ENCODE peak calls at places on chromosomes 1 and 21, in ten cellular contexts. K is HCT116, M is GM23248, A is PC-9, B is PC-3, N is GM23338, G is OCI-LY7, P is SK-N-SH, U is hepatocyte, D is MM.1S. Q is an unnamed sample. For H3K9me2, the result is how much of the 10 kb centered on the place peaks cover.

GRCh38 chr1:65075123-65075976 is 72.7 kb upstream of the AK4 start:
- DNase-seq in K (peak), M (peak), A (peak), B (peak), N (peak), G (peak), P (peak), U (peak), D (peak), Q (peak)

GRCh38 chr1:10415211-10415930 is 14.9 kb upstream of the CENPS start:
- DNase-seq in K (no peak), M (peak), A (peak), B (peak), N (peak), G (no peak), P (no peak), U (no peak), D (no peak), Q (peak)

GRCh38 chr1:200867018-200867811 is 5.6 kb upstream of the GPR25 start:
- DNase-seq in K (no peak), M (no peak), A (no peak), B (no peak), N (no peak), G (no peak), P (no peak), U (no peak), D (peak), Q (no peak)

GRCh38 chr1:161052899-161053298 is 7.1 kb upstream of the USF1 start:
- DNase-seq in K (no peak), M (peak), A (no peak), B (no peak), N (no peak), G (no peak), P (no peak), U (no peak), D (no peak), Q (no peak)

GRCh38 chr1:104671684-104672353 is 922.1 kb downstream of the AMY1C start:
- DNase-seq in K (no peak), M (no peak), A (no peak), B (no peak), N (no peak), G (no peak), P (no peak), U (peak), D (no peak), Q (no peak)

GRCh38 chr1:33762099-33762830 is 101.6 kb upstream of the HMGB4 start:
- DNase-seq in K (no peak), M (peak), A (no peak), B (no peak), N (no peak), G (no peak), P (no peak), U (no peak), D (no peak), Q (no peak)

GRCh38 chr1:86137458-86137857 is 19.1 kb downstream of the COL24A1 start:
- DNase-seq in K (no peak), M (peak), A (no peak), B (no peak), N (no peak), G (no peak), P (no peak), U (no peak), D (peak), Q (no peak)

GRCh38 chr1:119040489-119040888 is 52.3 kb upstream of the TBX15 start:
- DNase-seq in K (no peak), M (peak), A (no peak), B (no peak), N (no peak), G (no peak), P (no peak), U (no peak), D (no peak), Q (no peak)

GRCh38 chr1:19113362-19114092 is 96.5 kb downstream of the UBR4 start:
- DNase-seq in K (peak), M (peak), A (peak), B (peak), N (peak), G (peak), P (peak), U (peak), D (peak), Q (peak)

GRCh38 chr1:186605762-186606350 is 74.4 kb downstream of the PTGS2 start:
- DNase-seq in K (peak), M (peak), A (peak), B (peak), N (peak), G (peak), P (peak), U (peak), D (peak), Q (peak)

GRCh38 chr1:159889821-159890252 is 10.1 kb downstream of the CFAP45 start:
- DNase-seq in K (no peak), M (peak), A (no peak), B (peak), N (no peak), G (peak), P (peak), U (no peak), D (peak), Q (peak)

GRCh38 chr1:219432191-219432606 is 180.7 kb downstream of the ZC3H11B start:
- DNase-seq in K (no peak), M (no peak), A (no peak), B (peak), N (peak), G (no peak), P (no peak), U (no peak), D (no peak), Q (no peak)

GRCh38 chr21:29697555-29698193 is 242.1 kb downstream of the GRIK1 start:
- DNase-seq in K (no peak), M (peak), A (no peak), B (no peak), N (no peak), G (peak), P (no peak), U (no peak), D (no peak), Q (no peak)

GRCh38 chr1:10704383-10704882 is 92.0 kb downstream of the CASZ1 start:
- DNase-seq in K (no peak), M (no peak), A (no peak), B (no peak), N (peak), G (no peak), P (no peak), U (peak), D (no peak), Q (no peak)

GRCh38 chr1:12709696-12710095 is 6.2 kb upstream of the AADACL3 start:
- DNase-seq in K (no peak), M (peak), A (no peak), B (no peak), N (no peak), G (no peak), P (no peak), U (no peak), D (no peak), Q (no peak)

GRCh38 chr1:25672763-25673409 is 56.3 kb downstream of the MAN1C1 start:
- DNase-seq in K (no peak), M (no peak), A (no peak), B (peak), N (no peak), G (no peak), P (no peak), U (no peak), D (no peak), Q (no peak)

GRCh38 chr1:80535446-80535845 is 1265.3 kb upstream of the ADGRL2 start:
- DNase-seq in K (no peak), M (no peak), A (no peak), B (no peak), N (peak), G (no peak), P (no peak), U (no peak), D (no peak), Q (no peak)

GRCh38 chr1:168112673-168113305 is 23.9 kb downstream of the GPR161 start:
- DNase-seq in K (no peak), M (peak), A (peak), B (peak), N (no peak), G (no peak), P (no peak), U (peak), D (peak), Q (no peak)

GRCh38 chr1:12594966-12595838 is 22.8 kb downstream of the DHRS3 start:
- DNase-seq in K (no peak), M (peak), A (peak), B (peak), N (peak), G (no peak), P (peak), U (peak), D (no peak), Q (no peak)

GRCh38 chr1:33943978-33944377 is 80.1 kb downstream of the HMGB4 start:
- DNase-seq in K (no peak), M (peak), A (no peak), B (peak), N (no peak), G (no peak), P (no peak), U (peak), D (no peak), Q (no peak)

GRCh38 chr1:212221801-212222200 is 63.4 kb upstream of the PPP2R5A start:
- DNase-seq in K (no peak), M (no peak), A (no peak), B (no peak), N (no peak), G (no peak), P (no peak), U (no peak), D (no peak), Q (no peak)

GRCh38 chr1:216688127-216688657 is 35.0 kb downstream of the ESRRG start:
- DNase-seq in K (no peak), M (no peak), A (no peak), B (no peak), N (no peak), G (no peak), P (peak), U (no peak), D (no peak), Q (no peak)

GRCh38 chr21:41290106-41290799 is 26.3 kb upstream of the FAM3B start:
- DNase-seq in K (no peak), M (peak), A (no peak), B (no peak), N (peak), G (no peak), P (no peak), U (no peak), D (no peak), Q (no peak)

GRCh38 chr1:177088974-177089373 is 75.5 kb downstream of the ASTN1 start:
- DNase-seq in K (no peak), M (no peak), A (no peak), B (peak), N (no peak), G (no peak), P (no peak), U (no peak), D (no peak), Q (no peak)

GRCh38 chr1:228794810-228795209 is 59.5 kb downstream of the RHOU start:
- DNase-seq in K (no peak), M (no peak), A (no peak), B (no peak), N (no peak), G (no peak), P (no peak), U (no peak), D (no peak), Q (no peak)

GRCh38 chr1:63189677-63190076 is 132.7 kb upstream of the FOXD3 start:
- DNase-seq in K (peak), M (no peak), A (no peak), B (no peak), N (peak), G (no peak), P (peak), U (no peak), D (no peak), Q (peak)

GRCh38 chr21:45741691-45742090 is 98.2 kb downstream of the PCBP3 start:
- DNase-seq in K (no peak), M (no peak), A (no peak), B (no peak), N (no peak), G (no peak), P (no peak), U (no peak), D (no peak), Q (no peak)

GRCh38 chr1:74375376-74375775 is 137.0 kb downstream of the LRRC53 start:
- DNase-seq in K (no peak), M (no peak), A (no peak), B (no peak), N (no peak), G (no peak), P (no peak), U (no peak), D (no peak), Q (no peak)

GRCh38 chr1:113247355-113247754 is 143.0 kb upstream of the MAGI3 start:
- DNase-seq in K (no peak), M (no peak), A (peak), B (peak), N (no peak), G (no peak), P (no peak), U (no peak), D (no peak), Q (no peak)

GRCh38 chr21:36753556-36753955 is 54.6 kb downstream of the SIM2 start:
- DNase-seq in K (no peak), M (peak), A (no peak), B (peak), N (no peak), G (no peak), P (no peak), U (no peak), D (no peak), Q (no peak)

GRCh38 chr1:245500546-245500945 is 345.8 kb downstream of the KIF26B start:
- DNase-seq in K (no peak), M (peak), A (no peak), B (peak), N (peak), G (no peak), P (no peak), U (no peak), D (no peak), Q (peak)

GRCh38 chr1:97094257-97094972 is 372.8 kb downstream of the PTBP2 start:
- DNase-seq in K (no peak), M (peak), A (peak), B (peak), N (no peak), G (no peak), P (no peak), U (no peak), D (no peak), Q (no peak)

GRCh38 chr1:230268371-230269170 is 157.6 kb downstream of the PGBD5 start:
- DNase-seq in K (peak), M (peak), A (peak), B (peak), N (peak), G (no peak), P (peak), U (peak), D (peak), Q (no peak)

GRCh38 chr1:201252833-201253810 is 30.2 kb upstream of the PKP1 start:
- DNase-seq in K (no peak), M (no peak), A (no peak), B (no peak), N (no peak), G (no peak), P (no peak), U (no peak), D (peak), Q (no peak)

GRCh38 chr1:203701606-203702005 is 63.4 kb upstream of the LAX1 start:
- DNase-seq in K (no peak), M (no peak), A (no peak), B (peak), N (no peak), G (no peak), P (no peak), U (no peak), D (no peak), Q (no peak)

GRCh38 chr21:26732442-26733221 is 112.6 kb downstream of the ADAMTS1 start:
- DNase-seq in K (no peak), M (peak), A (peak), B (peak), N (peak), G (peak), P (peak), U (peak), D (no peak), Q (peak)

GRCh38 chr1:160488347-160489058 is 34.6 kb downstream of the SLAMF6 start:
- DNase-seq in K (no peak), M (no peak), A (no peak), B (no peak), N (no peak), G (peak), P (no peak), U (no peak), D (no peak), Q (peak)

GRCh38 chr1:3241673-3242407 is 172.8 kb downstream of the PRDM16 start:
- DNase-seq in K (no peak), M (no peak), A (no peak), B (no peak), N (no peak), G (no peak), P (no peak), U (no peak), D (no peak), Q (no peak)

GRCh38 chr1:61953790-61954150 is 211.5 kb downstream of the PATJ start:
- DNase-seq in K (no peak), M (no peak), A (no peak), B (no peak), N (no peak), G (no peak), P (no peak), U (no peak), D (no peak), Q (no peak)

GRCh38 chr1:61951731-61952585 is 209.7 kb downstream of the PATJ start:
- DNase-seq in K (no peak), M (no peak), A (peak), B (peak), N (peak), G (no peak), P (no peak), U (no peak), D (peak), Q (no peak)

GRCh38 chr1:61952675-61953074 is 210.4 kb downstream of the PATJ start:
- DNase-seq in K (no peak), M (no peak), A (no peak), B (no peak), N (no peak), G (no peak), P (no peak), U (no peak), D (no peak), Q (no peak)

GRCh38 chr1:61955261-61955660 is 213.0 kb downstream of the PATJ start:
- DNase-seq in K (no peak), M (no peak), A (no peak), B (no peak), N (no peak), G (no peak), P (no peak), U (no peak), D (no peak), Q (no peak)

GRCh38 chr1:61953076-61953789 is 211.0 kb downstream of the PATJ start:
- DNase-seq in K (no peak), M (no peak), A (no peak), B (no peak), N (no peak), G (no peak), P (no peak), U (no peak), D (no peak), Q (no peak)
- H3K9me2 ChIP-seq in K (under half), M (under half), A (under half), B (under half), N (under half), G (under half), P (under half), U (under half), D (under half), Q (under half)

DNA sequence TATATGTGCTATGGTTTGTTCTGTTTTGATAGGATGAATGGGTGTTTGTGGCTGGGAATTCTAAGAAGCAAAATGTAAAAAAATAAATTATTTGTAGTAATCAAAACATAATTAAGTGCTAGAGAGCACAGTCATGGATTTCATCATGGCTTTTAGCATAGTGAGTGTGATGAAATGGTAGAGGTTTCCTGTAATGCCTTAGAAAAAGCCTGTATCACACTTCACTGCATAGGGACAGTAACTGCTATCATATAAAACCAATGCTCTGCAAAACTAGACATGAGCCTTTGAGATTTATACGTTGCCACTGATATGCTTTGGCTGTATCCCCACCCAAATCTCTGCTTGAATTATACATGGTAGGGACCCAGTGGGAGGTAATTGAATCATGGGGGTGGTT is 99.8 kb downstream of the PTGER3 start:
- DNase-seq in K (no peak), M (no peak), A (no peak), B (no peak), N (no peak), G (no peak), P (no peak), U (no peak), D (no peak), Q (no peak)
- H3K4me3 ChIP-seq in K (no peak), M (no peak), A (no peak), B (no peak), N (no peak), G (no peak), P (no peak), U (no peak), D (no peak), Q (no peak)

DNA sequence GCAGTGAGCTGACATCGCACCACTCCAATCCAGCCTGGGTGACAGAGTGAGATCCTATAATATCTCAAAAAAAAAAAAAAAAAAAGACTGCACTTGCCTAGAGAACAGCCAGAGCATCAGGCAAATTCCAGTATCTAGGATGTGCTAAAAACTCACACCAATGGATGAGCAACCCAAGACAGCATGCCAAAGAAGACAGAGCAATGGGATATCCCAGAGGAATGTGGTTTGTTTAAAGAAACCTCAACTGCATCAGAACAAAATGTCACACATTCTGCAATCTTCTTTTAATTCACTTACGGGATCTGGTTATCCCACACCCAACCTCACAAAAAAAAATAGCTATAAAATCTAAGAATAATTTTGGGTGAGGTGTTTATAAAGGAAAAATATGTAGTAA is 7.3 kb downstream of the KCNH1 start:
- DNase-seq in K (no peak), M (peak), A (no peak), B (no peak), N (no peak), G (no peak), P (no peak), U (no peak), D (no peak), Q (no peak)
- H3K27ac ChIP-seq in K (no peak), M (no peak), A (no peak), B (no peak), N (no peak), G (no peak), P (no peak), U (no peak), D (no peak), Q (no peak)

GRCh38 chr1:29603622-29604021 is 367.3 kb downstream of the PTPRU start:
- DNase-seq in K (no peak), M (no peak), A (no peak), B (no peak), N (no peak), G (no peak), P (no peak), U (no peak), D (no peak), Q (no peak)

GRCh38 chr1:29599071-29599470 is 362.7 kb downstream of the PTPRU start:
- DNase-seq in K (no peak), M (no peak), A (no peak), B (no peak), N (no peak), G (no peak), P (no peak), U (no peak), D (no peak), Q (no peak)

GRCh38 chr1:29601021-29601420 is 364.7 kb downstream of the PTPRU start:
- DNase-seq in K (no peak), M (no peak), A (no peak), B (no peak), N (no peak), G (no peak), P (no peak), U (no peak), D (no peak), Q (no peak)

GRCh38 chr1:29599826-29600225 is 363.5 kb downstream of the PTPRU start:
- DNase-seq in K (no peak), M (no peak), A (no peak), B (no peak), N (no peak), G (no peak), P (no peak), U (no peak), D (no peak), Q (no peak)

GRCh38 chr1:29602203-29602602 is 365.9 kb downstream of the PTPRU start:
- DNase-seq in K (no peak), M (no peak), A (no peak), B (no peak), N (no peak), G (no peak), P (no peak), U (no peak), D (no peak), Q (no peak)
- H3K9me2 ChIP-seq in K (under half), M (under half), A (under half), B (under half), N (under half), G (under half), P (under half), U (under half), D (under half), Q (under half)

Q was measured in Karpas-422.